ENCODE peak calls at places on chromosomes 13 and 19, in eight cellular contexts. X is lower leg skin, S is GM12878, F is tibial nerve, L is A549, E is breast epithelium, Y is body of pancreas, K is upper lobe of left lung. U is an unnamed sample.

GRCh38 chr13:39559838-39560237 is 43.2 kb downstream of the LHFPL6 start:
- DNase-seq in X (no peak), S (no peak), F (no peak), L (no peak), E (no peak), Y (no peak), K (no peak), U (no peak)

GRCh38 chr13:53522034-53522433 is 493.4 kb downstream of the OLFM4 start:
- DNase-seq in X (no peak), S (no peak), F (no peak), L (no peak), E (no peak), Y (no peak), K (no peak), U (no peak)

GRCh38 chr19:58400916-58401824 is 5.7 kb downstream of the RNF225 start:
- DNase-seq in X (peak; percentile 100), S (peak; percentile 96), F (peak; percentile 100), L (peak; percentile 100), E (peak; percentile 100), Y (peak; percentile 100), K (peak; percentile 99), U (peak; percentile 100)

GRCh38 chr19:10667867-10668266 is 13.7 kb downstream of the ILF3 start:
- DNase-seq in X (no peak), S (no peak), F (no peak), L (no peak), E (no peak), Y (no peak), K (no peak), U (no peak)

GRCh38 chr19:289651-290538 is 1.3 kb downstream of the PLPP2 start:
- DNase-seq in X (peak; percentile 91), S (no peak), F (no peak), L (peak; percentile 86), E (peak; percentile 86), Y (peak; percentile 73), K (peak; percentile 66), U (peak; percentile 20)

GRCh38 chr13:105341758-105342157 is 1193.7 kb downstream of the EFNB2 start:
- DNase-seq in X (no peak), S (no peak), F (no peak), L (no peak), E (no peak), Y (no peak), K (no peak), U (no peak)

GRCh38 chr13:73365240-73365639 is 306.4 kb downstream of the KLF5 start:
- DNase-seq in X (no peak), S (no peak), F (no peak), L (peak; percentile 71), E (no peak), Y (no peak), K (no peak), U (no peak)

GRCh38 chr19:31505596-31505910 is 156.3 kb upstream of the TSHZ3 start:
- DNase-seq in X (no peak), S (no peak), F (no peak), L (no peak), E (no peak), Y (no peak), K (no peak), U (no peak)

GRCh38 chr19:56110515-56111448 is 10.3 kb downstream of the ZNF787 start:
- DNase-seq in X (no peak), S (no peak), F (no peak), L (no peak), E (no peak), Y (peak; percentile 68), K (peak; percentile 84), U (peak; percentile 59)

GRCh38 chr13:114263590-114263989 is 17.8 kb upstream of the UPF3A start:
- DNase-seq in X (no peak), S (peak; percentile 9), F (no peak), L (no peak), E (no peak), Y (no peak), K (no peak), U (no peak)

GRCh38 chr19:10135551-10136334 is 16.0 kb upstream of the EIF3G start:
- DNase-seq in X (no peak), S (no peak), F (no peak), L (no peak), E (peak; percentile 68), Y (no peak), K (peak; percentile 82), U (no peak)

GRCh38 chr19:7928741-7929701 is 3.1 kb upstream of the CTXN1 start:
- DNase-seq in X (no peak), S (no peak), F (peak; percentile 48), L (peak; percentile 40), E (peak; percentile 81), Y (peak; percentile 62), K (no peak), U (peak; percentile 64)

GRCh38 chr13:34207334-34207733 is 389.4 kb downstream of the RFC3 start:
- DNase-seq in X (no peak), S (no peak), F (no peak), L (peak; percentile 81), E (no peak), Y (peak; percentile 9), K (no peak), U (no peak)

GRCh38 chr13:110615005-110615321 is 382 bp upstream of the NAXD start:
- DNase-seq in X (no peak), S (no peak), F (no peak), L (no peak), E (no peak), Y (no peak), K (no peak), U (no peak)

GRCh38 chr13:110618167-110618566 is 2.8 kb downstream of the NAXD start:
- DNase-seq in X (no peak), S (no peak), F (no peak), L (no peak), E (no peak), Y (no peak), K (no peak), U (no peak)

GRCh38 chr13:110617326-110618072 is 2.2 kb downstream of the NAXD start:
- DNase-seq in X (no peak), S (no peak), F (no peak), L (no peak), E (no peak), Y (peak; percentile 81), K (peak; percentile 54), U (peak; percentile 51)

GRCh38 chr13:110616103-110617101 is 1.1 kb downstream of the NAXD start:
- DNase-seq in X (no peak), S (no peak), F (no peak), L (peak; percentile 36), E (peak; percentile 57), Y (peak; percentile 50), K (peak; percentile 57), U (peak; percentile 71)

DNA sequence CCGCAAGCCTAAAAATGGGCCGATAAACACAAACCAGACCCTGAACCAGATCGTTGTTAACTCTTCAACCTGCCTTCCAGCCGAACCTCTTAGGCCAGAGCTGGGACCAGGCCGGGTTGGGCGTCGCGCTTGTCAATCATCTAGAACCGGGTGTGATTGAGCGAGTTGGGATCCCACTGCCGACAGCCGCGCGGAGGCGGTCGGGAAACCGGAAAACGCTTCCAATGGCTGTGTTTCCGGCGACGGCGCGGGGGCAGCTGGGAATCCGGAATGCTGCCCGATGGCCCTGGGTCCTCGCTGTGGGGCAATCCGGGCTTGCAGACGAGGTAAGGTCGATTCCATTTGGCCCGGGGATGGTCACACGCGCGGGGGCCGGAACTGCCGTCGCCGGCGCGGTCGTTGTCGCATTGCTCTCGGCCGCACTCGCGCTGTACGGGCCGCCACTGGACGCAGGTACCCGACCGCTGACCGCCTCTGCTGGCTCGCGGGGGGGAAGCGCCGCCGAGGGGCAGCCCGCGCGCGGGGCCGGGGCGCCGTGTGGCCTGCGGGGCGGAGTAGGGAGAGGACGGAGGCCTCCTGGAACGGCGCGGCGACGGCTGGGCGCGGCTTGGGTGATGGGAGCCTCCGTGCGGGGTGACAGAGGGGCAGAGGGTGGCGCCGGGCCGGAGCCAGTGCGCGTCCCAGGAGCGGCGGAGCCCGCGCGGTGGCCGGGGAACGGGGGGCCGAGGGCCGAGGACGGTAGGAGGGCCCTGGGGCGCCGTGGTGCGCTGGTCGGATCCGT is at the start of gene NAXD:
- DNase-seq in X (peak; percentile 98), S (peak; percentile 62), F (peak; percentile 76), L (peak; percentile 94), E (peak; percentile 82), Y (peak; percentile 94), K (peak; percentile 93), U (peak; percentile 94)
- TF ChIP-seq POLR2A in X (no peak), S (peak; percentile 83), F (no peak), L (peak; percentile 65), E (no peak), Y (peak; percentile 82), K (peak; percentile 74), U (peak; percentile 74)

GRCh38 chr19:15432629-15433518 is 14.1 kb upstream of the AKAP8L start:
- DNase-seq in X (peak; percentile 96), S (peak; percentile 36), F (peak; percentile 78), L (peak; percentile 84), E (peak; percentile 78), Y (peak; percentile 92), K (peak; percentile 93), U (peak; percentile 96)
- TF ChIP-seq POLR2A in X (no peak), S (peak; percentile 87), F (no peak), L (peak; percentile 35), E (no peak), Y (peak; percentile 62), K (peak; percentile 54), U (peak; percentile 56)

GRCh38 chr19:4713384-4713951 is 10.2 kb downstream of the DPP9 start:
- DNase-seq in X (peak; percentile 96), S (no peak), F (peak; percentile 76), L (peak; percentile 94), E (peak; percentile 96), Y (peak; percentile 42), K (peak; percentile 53), U (no peak)
- TF ChIP-seq POLR2A in X (no peak), S (no peak), F (no peak), L (peak; percentile 22), E (no peak), Y (no peak), K (no peak), U (no peak)

GRCh38 chr13:112062047-112062618 is 4.8 kb upstream of the SOX1 start:
- DNase-seq in X (no peak), S (no peak), F (no peak), L (no peak), E (no peak), Y (no peak), K (no peak), U (no peak)

GRCh38 chr13:112061367-112062046 is 5.4 kb upstream of the SOX1 start:
- DNase-seq in X (peak; percentile 77), S (no peak), F (no peak), L (no peak), E (no peak), Y (no peak), K (no peak), U (no peak)

GRCh38 chr13:112059457-112060317 is 7.3 kb upstream of the SOX1 start:
- DNase-seq in X (no peak), S (no peak), F (no peak), L (no peak), E (no peak), Y (no peak), K (no peak), U (no peak)

GRCh38 chr13:112060431-112060830 is 6.5 kb upstream of the SOX1 start:
- DNase-seq in X (no peak), S (no peak), F (no peak), L (no peak), E (no peak), Y (no peak), K (no peak), U (no peak)

DNA sequence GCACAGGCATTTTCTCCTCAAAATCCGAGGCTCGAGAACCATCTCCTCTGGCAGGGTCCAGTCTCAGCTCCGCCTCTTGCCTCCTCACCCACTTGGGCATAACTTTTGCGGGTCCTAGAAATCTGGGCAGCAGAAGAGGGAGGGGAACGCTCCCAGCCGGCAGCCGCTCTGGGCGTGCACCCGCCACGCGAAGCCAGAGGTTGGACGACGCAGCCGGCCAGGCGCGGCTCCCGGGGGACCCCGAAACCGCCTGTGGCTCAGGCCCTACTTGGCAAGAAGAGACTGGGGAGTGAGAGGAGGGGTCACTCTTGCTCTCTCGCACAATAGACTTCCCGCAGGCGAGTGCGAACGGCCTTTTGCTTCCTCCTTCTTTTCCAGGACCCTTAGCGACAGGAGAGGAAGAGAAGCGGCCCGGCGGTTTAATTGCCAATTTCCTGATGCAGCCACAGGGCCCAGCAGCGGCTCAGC is 6.0 kb upstream of the SOX1 start:
- DNase-seq in X (no peak), S (no peak), F (no peak), L (no peak), E (no peak), Y (no peak), K (no peak), U (no peak)
- TF ChIP-seq POLR2A in X (no peak), S (no peak), F (no peak), L (no peak), E (no peak), Y (no peak), K (no peak), U (no peak)

U was measured in erythroblast.